ENCODE peak calls at places on chromosome 7, in five cellular contexts. R, S, I, Y and C are unnamed samples.

GRCh38 chr7:142739927-142740492 is 9.3 kb upstream of the PRSS1 start:
- DNase-seq in R (no peak), S (no peak), I (no peak), Y (no peak), C (no peak)

GRCh38 chr7:95046494-95047240 is 139.3 kb downstream of the PPP1R9A start:
- DNase-seq in R (no peak), S (no peak), I (no peak), Y (no peak), C (no peak)

GRCh38 chr7:155466814-155467675 is 9.1 kb downstream of the EN2 start:
- DNase-seq in R (no peak), S (peak), I (no peak), Y (no peak), C (no peak)

GRCh38 chr7:128914566-128915151 is 4.2 kb upstream of the KCP start:
- DNase-seq in R (no peak), S (no peak), I (peak), Y (no peak), C (no peak)

GRCh38 chr7:16822029-16822428 is 17.2 kb upstream of the AGR2 start:
- DNase-seq in R (no peak), S (no peak), I (no peak), Y (no peak), C (no peak)

GRCh38 chr7:130996841-130997231 is 262.8 kb upstream of the KLF14 start:
- DNase-seq in R (no peak), S (no peak), I (no peak), Y (no peak), C (no peak)

GRCh38 chr7:91940171-91940570 is 491 bp upstream of the AKAP9 start:
- DNase-seq in R (peak), S (no peak), I (no peak), Y (no peak), C (no peak)

GRCh38 chr7:151215396-151215795 is 5.1 kb upstream of the H2BK1 start:
- DNase-seq in R (no peak), S (no peak), I (no peak), Y (no peak), C (no peak)

GRCh38 chr7:1883031-1883761 is 213.1 kb downstream of the ELFN1 start:
- DNase-seq in R (no peak), S (no peak), I (no peak), Y (no peak), C (peak)

GRCh38 chr7:373818-374705 is 84.1 kb downstream of the FOXL3 start:
- DNase-seq in R (peak), S (no peak), I (peak), Y (no peak), C (no peak)

GRCh38 chr7:24049296-24049695 is 234.7 kb upstream of the NPY start:
- DNase-seq in R (no peak), S (no peak), I (no peak), Y (no peak), C (no peak)

GRCh38 chr7:37109853-37110252 is 338.8 kb downstream of the ELMO1 start:
- DNase-seq in R (no peak), S (no peak), I (no peak), Y (no peak), C (no peak)

GRCh38 chr7:8063706-8064297 is 95.2 kb downstream of the GLCCI1 start:
- DNase-seq in R (no peak), S (no peak), I (no peak), Y (no peak), C (no peak)

GRCh38 chr7:132895231-132895630 is 186.7 kb downstream of the CHCHD3 start:
- DNase-seq in R (no peak), S (no peak), I (no peak), Y (no peak), C (no peak)

GRCh38 chr7:116139007-116139406 is 71.3 kb upstream of the TES start:
- DNase-seq in R (no peak), S (no peak), I (no peak), Y (no peak), C (no peak)

GRCh38 chr7:56199639-56200038 is 83.4 kb upstream of the NUPR2 start:
- DNase-seq in R (no peak), S (no peak), I (no peak), Y (no peak), C (no peak)

GRCh38 chr7:105502173-105502572 is 19.9 kb downstream of the PUS7 start:
- DNase-seq in R (no peak), S (no peak), I (no peak), Y (no peak), C (no peak)

GRCh38 chr7:112272921-112273561 is 66.5 kb downstream of the ZNF277 start:
- DNase-seq in R (no peak), S (no peak), I (no peak), Y (no peak), C (no peak)

GRCh38 chr7:604038-604883 is 84.6 kb upstream of the PDGFA start:
- DNase-seq in R (peak), S (peak), I (peak), Y (peak), C (no peak)